ENCODE peak calls at places on chromosomes 7 and 10, in ten cellular contexts. X, P, U, Q, H, M, B, W, R and E are unnamed samples. For H3K9me3 and H3K4me1, the result is how much of the 10 kb centered on the place peaks cover.

GRCh38 chr7:158329014-158329610 is 258.5 kb downstream of the PTPRN2 start:
- DNase-seq in X (no peak), P (no peak), U (peak), Q (no peak), H (no peak), M (peak), B (no peak), W (no peak), R (no peak), E (no peak)

GRCh38 chr7:45033931-45034290 is 33.9 kb downstream of the CCM2 start:
- DNase-seq in X (no peak), P (no peak), U (no peak), Q (no peak), H (no peak), M (no peak), B (no peak), W (no peak), R (no peak), E (no peak)

GRCh38 chr7:25495342-25495855 is 267.1 kb upstream of the NPVF start:
- DNase-seq in X (no peak), P (no peak), U (peak), Q (no peak), H (no peak), M (no peak), B (no peak), W (no peak), R (peak), E (no peak)

GRCh38 chr7:136698231-136698630 is 170.2 kb upstream of the CHRM2 start:
- DNase-seq in X (no peak), P (no peak), U (no peak), Q (no peak), H (no peak), M (no peak), B (no peak), W (no peak), R (no peak), E (no peak)

GRCh38 chr7:148334959-148335577 is 255.5 kb upstream of the C7orf33 start:
- DNase-seq in X (no peak), P (no peak), U (peak), Q (no peak), H (no peak), M (peak), B (no peak), W (no peak), R (no peak), E (no peak)

GRCh38 chr7:25795824-25796235 is 356.2 kb upstream of the NFE2L3 start:
- DNase-seq in X (no peak), P (no peak), U (no peak), Q (no peak), H (no peak), M (no peak), B (no peak), W (peak), R (no peak), E (no peak)

GRCh38 chr7:115574676-115575291 is 455.8 kb downstream of the TFEC start:
- DNase-seq in X (no peak), P (no peak), U (no peak), Q (no peak), H (no peak), M (no peak), B (no peak), W (no peak), R (no peak), E (no peak)

GRCh38 chr10:101609481-101609880 is 21.4 kb downstream of the DPCD start:
- DNase-seq in X (no peak), P (no peak), U (no peak), Q (no peak), H (no peak), M (no peak), B (no peak), W (peak), R (no peak), E (no peak)

GRCh38 chr7:68043546-68043945 is 1046.9 kb downstream of the TYW1 start:
- DNase-seq in X (no peak), P (no peak), U (no peak), Q (no peak), H (no peak), M (no peak), B (no peak), W (no peak), R (no peak), E (no peak)

GRCh38 chr7:98211676-98212531 is 665 bp downstream of the BHLHA15 start:
- DNase-seq in X (no peak), P (no peak), U (peak), Q (no peak), H (no peak), M (peak), B (peak), W (no peak), R (no peak), E (peak)

GRCh38 chr7:90579181-90579688 is 16.9 kb upstream of the CDK14 start:
- DNase-seq in X (peak), P (no peak), U (no peak), Q (no peak), H (no peak), M (no peak), B (no peak), W (peak), R (no peak), E (no peak)

GRCh38 chr7:1611708-1612241 is 41.9 kb upstream of the PSMG3 start:
- DNase-seq in X (peak), P (no peak), U (no peak), Q (no peak), H (no peak), M (no peak), B (no peak), W (peak), R (no peak), E (no peak)

GRCh38 chr10:110425684-110426293 is 71.9 kb upstream of the DUSP5 start:
- DNase-seq in X (peak), P (peak), U (no peak), Q (no peak), H (no peak), M (no peak), B (no peak), W (peak), R (peak), E (no peak)

GRCh38 chr10:118769898-118770600 is 15.3 kb upstream of the CACUL1 start:
- DNase-seq in X (no peak), P (no peak), U (no peak), Q (no peak), H (no peak), M (no peak), B (no peak), W (no peak), R (no peak), E (no peak)

GRCh38 chr10:12547301-12547771 is 198.0 kb downstream of the CAMK1D start:
- DNase-seq in X (no peak), P (no peak), U (no peak), Q (no peak), H (no peak), M (no peak), B (no peak), W (no peak), R (no peak), E (no peak)

GRCh38 chr10:104406715-104407517 is 53.3 kb downstream of the CFAP58 start:
- DNase-seq in X (peak), P (no peak), U (no peak), Q (no peak), H (no peak), M (no peak), B (no peak), W (peak), R (no peak), E (no peak)

GRCh38 chr7:138245682-138246081 is 169.4 kb downstream of the AKR1D1 start:
- DNase-seq in X (no peak), P (no peak), U (no peak), Q (no peak), H (no peak), M (no peak), B (no peak), W (no peak), R (no peak), E (no peak)

GRCh38 chr10:131915990-131916766 is 15.4 kb downstream of the PPP2R2D start:
- DNase-seq in X (no peak), P (no peak), U (peak), Q (no peak), H (no peak), M (no peak), B (no peak), W (no peak), R (no peak), E (no peak)

GRCh38 chr7:80277434-80278427 is 143.1 kb downstream of the GNAI1 start:
- DNase-seq in X (peak), P (no peak), U (no peak), Q (no peak), H (no peak), M (no peak), B (no peak), W (peak), R (no peak), E (no peak)

GRCh38 chr7:38506004-38506403 is 125.2 kb downstream of the AMPH start:
- DNase-seq in X (no peak), P (no peak), U (no peak), Q (no peak), H (no peak), M (no peak), B (no peak), W (no peak), R (no peak), E (no peak)

GRCh38 chr7:51309361-51310130 is 7.1 kb downstream of the COBL start:
- DNase-seq in X (no peak), P (no peak), U (peak), Q (no peak), H (no peak), M (no peak), B (no peak), W (no peak), R (no peak), E (no peak)

GRCh38 chr7:55449205-55449991 is 84.3 kb downstream of the LANCL2 start:
- DNase-seq in X (no peak), P (no peak), U (no peak), Q (no peak), H (no peak), M (no peak), B (no peak), W (no peak), R (no peak), E (no peak)

GRCh38 chr7:135672560-135673359 is 10.4 kb downstream of the STMP1 start:
- DNase-seq in X (no peak), P (no peak), U (no peak), Q (no peak), H (no peak), M (no peak), B (no peak), W (peak), R (peak), E (no peak)

GRCh38 chr7:112990619-112991018 is 96.0 kb downstream of the GPR85 start:
- DNase-seq in X (no peak), P (no peak), U (no peak), Q (no peak), H (no peak), M (no peak), B (no peak), W (peak), R (no peak), E (no peak)

GRCh38 chr10:124693801-124694416 is 50.3 kb downstream of the FAM53B start:
- DNase-seq in X (no peak), P (no peak), U (no peak), Q (no peak), H (no peak), M (no peak), B (no peak), W (no peak), R (no peak), E (no peak)

GRCh38 chr7:105752671-105753275 is 123.6 kb downstream of the ATXN7L1 start:
- DNase-seq in X (no peak), P (no peak), U (no peak), Q (no peak), H (no peak), M (no peak), B (no peak), W (no peak), R (no peak), E (no peak)

GRCh38 chr10:76231258-76231934 is 800.0 kb downstream of the LRMDA start:
- DNase-seq in X (no peak), P (no peak), U (peak), Q (no peak), H (no peak), M (peak), B (no peak), W (peak), R (no peak), E (no peak)

GRCh38 chr7:8442814-8443304 is 9.4 kb downstream of the NXPH1 start:
- DNase-seq in X (no peak), P (no peak), U (peak), Q (no peak), H (no peak), M (peak), B (peak), W (no peak), R (no peak), E (no peak)

GRCh38 chr10:95374597-95375209 is 83.9 kb upstream of the PDLIM1 start:
- DNase-seq in X (peak), P (no peak), U (peak), Q (peak), H (no peak), M (peak), B (peak), W (peak), R (peak), E (peak)

GRCh38 chr7:21140622-21141021 is 287.3 kb upstream of the SP4 start:
- DNase-seq in X (peak), P (no peak), U (no peak), Q (no peak), H (no peak), M (no peak), B (no peak), W (no peak), R (no peak), E (no peak)

GRCh38 chr7:13910805-13911551 is 78.5 kb downstream of the ETV1 start:
- DNase-seq in X (no peak), P (no peak), U (no peak), Q (no peak), H (no peak), M (no peak), B (no peak), W (no peak), R (no peak), E (no peak)

GRCh38 chr10:11631890-11632587 is 20.6 kb upstream of the USP6NL start:
- DNase-seq in X (no peak), P (peak), U (no peak), Q (peak), H (no peak), M (no peak), B (no peak), W (no peak), R (no peak), E (no peak)

GRCh38 chr7:17472518-17472917 is 174.1 kb downstream of the AHR start:
- DNase-seq in X (no peak), P (no peak), U (no peak), Q (no peak), H (no peak), M (no peak), B (no peak), W (no peak), R (no peak), E (no peak)

GRCh38 chr7:114785496-114785895 is 136.4 kb upstream of the MDFIC start:
- DNase-seq in X (no peak), P (no peak), U (no peak), Q (no peak), H (no peak), M (no peak), B (no peak), W (no peak), R (no peak), E (no peak)

GRCh38 chr10:51860257-51860656 is 160.9 kb upstream of the CSTF2T start:
- DNase-seq in X (no peak), P (no peak), U (no peak), Q (no peak), H (no peak), M (no peak), B (peak), W (peak), R (peak), E (no peak)

GRCh38 chr7:134669845-134670373 is 23.3 kb downstream of the BPGM start:
- DNase-seq in X (peak), P (peak), U (no peak), Q (peak), H (peak), M (no peak), B (peak), W (peak), R (no peak), E (peak)

GRCh38 chr10:10235003-10235402 is 782.7 kb upstream of the CELF2 start:
- DNase-seq in X (no peak), P (no peak), U (no peak), Q (no peak), H (no peak), M (no peak), B (no peak), W (no peak), R (no peak), E (no peak)

DNA sequence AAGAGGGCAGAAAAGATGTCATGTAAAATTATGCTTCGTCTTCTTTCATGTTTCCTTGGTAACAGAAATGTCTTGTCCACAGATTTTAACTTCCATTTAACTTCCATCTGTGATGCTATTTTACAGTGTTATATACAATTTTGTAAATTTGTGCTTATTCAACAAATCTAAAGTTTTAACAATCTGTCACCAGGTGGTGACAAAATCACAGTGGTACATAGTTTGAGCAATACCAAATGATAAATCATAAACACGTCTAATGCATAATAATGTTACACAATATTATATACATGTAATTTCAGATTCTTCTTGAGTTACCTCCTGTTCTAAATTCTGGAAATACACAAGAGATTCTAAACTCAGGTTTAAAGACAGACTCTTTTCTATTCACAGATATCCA is 784.4 kb upstream of the CELF2 start:
- DNase-seq in X (no peak), P (no peak), U (no peak), Q (no peak), H (no peak), M (no peak), B (no peak), W (no peak), R (no peak), E (no peak)
- H3K9me3 ChIP-seq in X (under half), P (under half), U (under half), Q (under half), H (under half), M (under half), B (under half), W (under half), R (under half), E (under half)

GRCh38 chr7:42575161-42575560 is 336.7 kb downstream of the C7orf25 start:
- DNase-seq in X (no peak), P (no peak), U (no peak), Q (no peak), H (no peak), M (no peak), B (no peak), W (no peak), R (no peak), E (no peak)
- H3K27ac ChIP-seq in X (no peak), P (no peak), U (no peak), Q (no peak), H (no peak), M (no peak), B (no peak), W (no peak), R (no peak), E (no peak)

GRCh38 chr10:69439813-69440506 is 11.3 kb upstream of the TSPAN15 start:
- DNase-seq in X (peak), P (no peak), U (no peak), Q (no peak), H (no peak), M (peak), B (no peak), W (no peak), R (no peak), E (no peak)

GRCh38 chr10:69439350-69439739 is 11.9 kb upstream of the TSPAN15 start:
- DNase-seq in X (peak), P (no peak), U (no peak), Q (no peak), H (no peak), M (no peak), B (no peak), W (no peak), R (no peak), E (no peak)

GRCh38 chr10:69438531-69439349 is 12.5 kb upstream of the TSPAN15 start:
- DNase-seq in X (peak), P (no peak), U (no peak), Q (no peak), H (no peak), M (no peak), B (no peak), W (peak), R (no peak), E (no peak)

GRCh38 chr10:69435966-69436520 is 15.2 kb upstream of the TSPAN15 start:
- DNase-seq in X (no peak), P (no peak), U (no peak), Q (no peak), H (no peak), M (no peak), B (no peak), W (no peak), R (no peak), E (no peak)

DNA sequence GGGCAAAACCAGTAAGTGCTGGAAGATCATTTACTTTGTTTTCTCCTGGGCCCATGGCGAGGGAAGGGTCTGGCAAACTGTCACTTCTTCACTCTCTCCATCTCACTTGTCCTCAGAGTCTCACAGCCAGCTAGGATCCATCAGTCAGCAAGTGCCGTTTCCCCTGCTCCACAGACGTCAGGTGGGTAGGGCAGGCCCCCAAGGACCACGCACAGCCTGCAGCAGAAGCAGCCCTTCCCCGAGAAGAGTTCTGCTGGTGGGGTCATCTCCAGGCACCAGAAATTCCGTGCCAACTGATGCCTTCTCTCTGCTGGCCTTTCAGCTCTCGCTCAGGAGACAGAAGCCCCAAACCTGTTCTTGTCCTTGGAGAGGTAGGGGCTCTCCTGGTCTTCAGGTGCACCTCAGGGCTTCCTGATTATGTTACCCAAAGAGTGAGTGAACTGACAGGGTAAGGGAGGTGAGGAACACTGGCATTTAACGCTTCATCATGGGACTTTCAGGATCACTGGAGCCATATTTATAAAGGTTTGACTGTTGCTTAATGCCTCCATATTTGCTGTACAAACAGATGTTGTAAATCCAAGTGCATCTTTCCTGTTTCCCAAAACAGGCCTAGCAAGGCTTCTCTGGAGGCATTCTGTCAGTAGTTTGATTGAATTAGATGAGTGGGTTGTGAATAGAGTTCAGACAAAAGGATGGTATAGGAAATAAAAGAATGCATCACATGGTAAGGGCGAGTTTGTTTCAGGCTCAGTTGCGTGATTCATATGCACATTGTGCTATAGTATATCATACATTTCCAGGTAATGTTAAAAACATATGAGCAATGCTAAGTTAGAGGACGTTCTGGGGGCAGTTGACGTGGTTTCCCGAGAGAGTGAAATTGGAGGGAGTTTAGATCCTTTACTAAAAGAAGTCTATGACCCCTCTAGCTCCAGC is 13.7 kb upstream of the TSPAN15 start:
- DNase-seq in X (peak), P (no peak), U (no peak), Q (no peak), H (no peak), M (no peak), B (no peak), W (no peak), R (no peak), E (no peak)
- H3K4me1 ChIP-seq in X (half or more), P (under half), U (under half), Q (under half), H (under half), M (under half), B (under half), W (under half), R (under half), E (under half)

GRCh38 chr10:1747590-1748157 is 10.3 kb upstream of the ADARB2 start:
- DNase-seq in X (no peak), P (no peak), U (no peak), Q (no peak), H (no peak), M (no peak), B (no peak), W (no peak), R (no peak), E (no peak)

GRCh38 chr10:1746796-1747195 is 9.5 kb upstream of the ADARB2 start:
- DNase-seq in X (no peak), P (no peak), U (no peak), Q (no peak), H (no peak), M (no peak), B (no peak), W (no peak), R (no peak), E (no peak)

GRCh38 chr10:1741450-1741849 is 4.1 kb upstream of the ADARB2 start:
- DNase-seq in X (no peak), P (no peak), U (no peak), Q (no peak), H (no peak), M (no peak), B (no peak), W (no peak), R (no peak), E (no peak)

GRCh38 chr10:1745794-1746456 is 8.6 kb upstream of the ADARB2 start:
- DNase-seq in X (no peak), P (no peak), U (no peak), Q (no peak), H (no peak), M (no peak), B (no peak), W (no peak), R (no peak), E (no peak)

DNA sequence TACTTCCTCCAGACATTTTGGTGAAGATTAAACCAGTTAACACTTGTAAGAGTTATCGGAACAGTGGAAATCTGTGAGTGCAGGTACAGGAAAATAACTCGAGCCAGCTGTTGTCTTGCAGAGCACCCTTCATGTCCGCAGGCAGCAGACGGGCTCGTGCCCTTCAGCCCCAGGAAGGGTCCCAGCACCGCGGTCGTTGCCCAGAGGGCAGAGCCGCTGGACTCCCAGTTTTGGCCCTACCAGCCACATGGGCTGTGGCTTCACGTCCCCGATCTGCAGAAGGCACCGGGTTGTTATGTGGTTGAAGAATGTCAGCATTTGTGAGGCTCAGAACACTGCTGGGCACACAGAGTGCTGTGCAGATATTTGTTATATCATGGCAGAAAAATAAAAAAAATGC is 7.2 kb upstream of the ADARB2 start:
- DNase-seq in X (no peak), P (no peak), U (no peak), Q (no peak), H (no peak), M (no peak), B (no peak), W (no peak), R (no peak), E (no peak)
- H3K9me3 ChIP-seq in X (under half), P (under half), U (under half), Q (under half), H (under half), M (under half), B (under half), W (under half), R (under half), E (under half)